ENCODE peak calls at places on chromosomes 12 and 14, in ten cellular contexts. R is psoas muscle; W is cardiac fibroblast; K is IMR-90; Q is CD8-positive, alpha-beta T cell; D is tibial artery; V is PC-9; Y is kidney epithelial cell; I is stomach; N is foreskin fibroblast. G is an unnamed sample.

GRCh38 chr12:14664434-14665023 is 31.9 kb downstream of the GUCY2C start:
- DNase-seq in R (no peak), W (peak), K (peak), Q (peak), D (no peak), V (peak), Y (no peak), I (peak), N (peak), G (no peak)

GRCh38 chr14:58549358-58549757 is 88.4 kb upstream of the DACT1 start:
- DNase-seq in R (no peak), W (no peak), K (peak), Q (no peak), D (no peak), V (no peak), Y (no peak), I (no peak), N (no peak), G (no peak)

GRCh38 chr14:66998013-66998412 is 191.2 kb upstream of the GARIN2 start:
- DNase-seq in R (no peak), W (no peak), K (no peak), Q (no peak), D (no peak), V (no peak), Y (no peak), I (no peak), N (no peak), G (no peak)

GRCh38 chr14:90632868-90633267 is 183.4 kb downstream of the TTC7B start:
- DNase-seq in R (no peak), W (no peak), K (peak), Q (no peak), D (no peak), V (no peak), Y (no peak), I (no peak), N (no peak), G (no peak)

GRCh38 chr14:69337984-69338383 is 60.1 kb downstream of the ERH start:
- DNase-seq in R (no peak), W (no peak), K (no peak), Q (no peak), D (no peak), V (no peak), Y (no peak), I (no peak), N (no peak), G (no peak)

GRCh38 chr14:99649219-99649618 is 4.3 kb downstream of the HHIPL1 start:
- DNase-seq in R (no peak), W (peak), K (peak), Q (no peak), D (no peak), V (no peak), Y (no peak), I (no peak), N (peak), G (peak)

GRCh38 chr12:100043657-100044056 is 58.9 kb upstream of the ANKS1B start:
- DNase-seq in R (no peak), W (no peak), K (no peak), Q (no peak), D (no peak), V (no peak), Y (no peak), I (no peak), N (no peak), G (no peak)

GRCh38 chr12:130832561-130833209 is 6.4 kb downstream of the STX2 start:
- DNase-seq in R (peak), W (peak), K (peak), Q (no peak), D (no peak), V (no peak), Y (no peak), I (no peak), N (peak), G (no peak)

GRCh38 chr12:7832059-7832696 is 40.5 kb downstream of the SLC2A14 start:
- DNase-seq in R (no peak), W (peak), K (peak), Q (no peak), D (no peak), V (peak), Y (no peak), I (no peak), N (peak), G (peak)

GRCh38 chr14:97707603-97708002 is 910.4 kb downstream of the VRK1 start:
- DNase-seq in R (no peak), W (no peak), K (no peak), Q (peak), D (no peak), V (no peak), Y (no peak), I (no peak), N (no peak), G (no peak)

GRCh38 chr12:53380797-53381738 is 1.1 kb downstream of the SP1 start:
- DNase-seq in R (peak), W (peak), K (peak), Q (no peak), D (no peak), V (no peak), Y (no peak), I (no peak), N (peak), G (no peak)

GRCh38 chr14:89391123-89391522 is 25.9 kb downstream of the FOXN3 start:
- DNase-seq in R (no peak), W (no peak), K (peak), Q (no peak), D (no peak), V (no peak), Y (no peak), I (no peak), N (no peak), G (no peak)

GRCh38 chr14:59271734-59272133 is 83.3 kb downstream of the DAAM1 start:
- DNase-seq in R (no peak), W (peak), K (peak), Q (no peak), D (no peak), V (no peak), Y (no peak), I (no peak), N (no peak), G (no peak)

GRCh38 chr12:64577046-64577445 is 33.2 kb upstream of the RASSF3 start:
- DNase-seq in R (no peak), W (no peak), K (no peak), Q (no peak), D (no peak), V (no peak), Y (no peak), I (no peak), N (no peak), G (no peak)

GRCh38 chr12:129659927-129660326 is 243.9 kb downstream of the TMEM132D start:
- DNase-seq in R (no peak), W (no peak), K (no peak), Q (no peak), D (no peak), V (no peak), Y (peak), I (no peak), N (no peak), G (peak)

GRCh38 chr12:25054076-25054782 is 105.3 kb upstream of the BCAT1 start:
- DNase-seq in R (no peak), W (peak), K (no peak), Q (no peak), D (no peak), V (no peak), Y (no peak), I (no peak), N (no peak), G (no peak)

GRCh38 chr14:50347521-50347920 is 35.4 kb downstream of the DMAC2L start:
- DNase-seq in R (no peak), W (peak), K (peak), Q (no peak), D (no peak), V (peak), Y (no peak), I (no peak), N (no peak), G (no peak)

GRCh38 chr14:106276326-106277267 is 750.2 kb downstream of the TMEM121 start:
- DNase-seq in R (no peak), W (no peak), K (no peak), Q (peak), D (no peak), V (no peak), Y (no peak), I (no peak), N (no peak), G (no peak)

DNA sequence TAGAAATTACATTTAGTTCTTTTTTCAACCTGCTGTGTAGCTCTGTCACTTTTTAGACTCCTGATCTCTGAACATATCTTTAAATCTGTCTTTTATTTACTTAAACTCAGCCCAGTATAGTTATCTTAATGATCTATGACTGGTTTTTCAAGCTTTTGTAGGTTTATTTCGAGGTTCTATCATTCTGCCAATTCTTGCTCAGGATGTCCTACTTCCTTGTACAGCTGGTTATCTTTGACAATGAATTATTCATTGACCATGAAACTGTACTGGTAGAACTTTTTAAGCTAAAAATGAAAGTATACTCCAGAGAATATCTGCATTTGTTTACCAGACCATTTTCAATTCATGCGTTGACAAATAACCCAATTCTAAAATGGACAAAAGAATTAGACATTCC is 37.8 kb downstream of the TC2N start:
- DNase-seq in R (no peak), W (no peak), K (no peak), Q (no peak), D (no peak), V (no peak), Y (peak), I (no peak), N (no peak), G (no peak)
- TF ChIP-seq CTCF in R (no peak), W (no peak), K (no peak), Q (no peak), D (no peak), V (no peak), Y (no peak), I (no peak), N (no peak), G (no peak)

GRCh38 chr12:107515446-107515958 is 170.1 kb upstream of the PWP1 start:
- DNase-seq in R (peak), W (peak), K (peak), Q (peak), D (peak), V (peak), Y (peak), I (no peak), N (peak), G (peak)
- H3K4me3 ChIP-seq in R (no peak), W (no peak), K (no peak), Q (no peak), D (no peak), V (no peak), Y (no peak), I (no peak), N (no peak), G (no peak)

DNA sequence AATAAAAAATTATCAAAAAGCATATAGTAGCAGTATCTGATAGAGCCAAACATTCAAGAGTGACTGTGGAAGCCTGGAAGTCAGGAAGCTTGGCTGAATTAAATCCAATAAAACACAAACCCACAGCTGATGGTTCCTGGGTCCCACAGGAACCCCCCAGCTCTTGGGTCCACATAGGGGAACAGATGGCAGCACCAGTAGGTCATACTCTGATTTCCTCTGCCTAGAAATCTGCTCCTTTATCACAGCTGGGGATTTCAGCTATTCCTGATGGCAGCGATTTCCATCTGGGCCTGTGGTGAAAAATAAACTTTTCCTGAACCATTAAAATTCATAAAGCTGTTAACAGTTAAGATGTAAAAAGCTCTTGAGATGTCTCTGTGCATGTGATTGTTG is 202.0 kb upstream of the FRMD6 start:
- DNase-seq in R (no peak), W (no peak), K (no peak), Q (no peak), D (no peak), V (no peak), Y (no peak), I (no peak), N (no peak), G (no peak)
- TF ChIP-seq CTCF in R (no peak), W (no peak), K (no peak), Q (no peak), D (no peak), V (no peak), Y (no peak), I (no peak), N (no peak), G (no peak)

DNA sequence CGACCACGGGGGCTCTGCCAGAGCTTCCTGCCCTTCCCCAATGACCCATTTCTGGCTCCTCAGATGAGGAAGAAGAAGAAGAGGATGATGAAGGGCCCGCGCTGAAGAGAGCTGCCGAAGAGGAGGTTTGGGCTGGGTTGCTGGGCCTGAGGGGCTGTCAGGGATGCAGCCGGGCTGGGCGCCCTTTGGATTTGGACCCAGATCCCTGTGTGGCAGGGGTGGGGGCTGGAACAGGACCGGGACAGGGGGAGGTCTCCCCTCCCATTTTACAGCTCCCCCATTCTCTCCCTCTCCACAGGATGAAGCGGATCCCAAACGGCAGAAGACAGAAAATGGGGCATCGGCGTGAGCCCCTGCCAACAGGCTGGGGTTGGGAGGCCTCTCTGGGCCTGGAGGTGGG is 2.2 kb upstream of the LAG3 start:
- DNase-seq in R (no peak), W (no peak), K (no peak), Q (no peak), D (no peak), V (no peak), Y (no peak), I (no peak), N (no peak), G (no peak)
- H3K4me3 ChIP-seq in R (no peak), W (no peak), K (no peak), Q (no peak), D (no peak), V (no peak), Y (no peak), I (no peak), N (no peak), G (no peak)

DNA sequence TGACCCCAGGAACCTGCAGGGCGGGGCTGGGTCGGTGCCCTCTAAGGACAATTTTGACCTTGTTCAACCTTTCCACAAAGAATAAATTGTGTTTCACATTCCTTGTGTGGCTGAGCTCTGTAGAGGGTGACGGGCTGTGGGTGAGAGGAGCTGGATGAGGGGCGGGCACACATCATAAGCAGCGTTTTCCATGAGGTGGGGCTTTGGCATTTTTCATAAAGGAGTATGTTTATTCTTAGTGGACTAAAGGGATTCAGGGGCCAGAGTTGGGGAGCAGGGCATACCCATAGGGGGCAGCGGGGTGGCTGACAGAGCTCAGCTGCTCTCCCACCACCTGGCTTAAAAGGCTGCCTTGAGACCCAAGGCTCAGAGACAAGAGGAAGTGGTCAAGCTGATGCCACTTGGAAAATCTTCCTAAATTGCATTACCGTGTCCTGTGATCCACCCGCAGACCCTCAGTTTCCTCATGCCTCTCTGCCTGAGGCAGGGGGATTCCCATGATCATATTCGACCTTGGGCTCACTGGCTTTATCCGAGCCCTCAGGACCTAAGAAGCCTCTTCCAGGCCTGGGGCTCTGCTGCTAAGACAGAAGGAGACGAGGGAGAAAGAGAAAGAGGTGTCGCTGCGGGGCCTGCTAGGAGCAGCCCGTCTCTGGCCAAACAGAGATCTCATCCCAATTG is 11.4 kb downstream of the MMP14 start:
- DNase-seq in R (no peak), W (peak), K (peak), Q (no peak), D (no peak), V (no peak), Y (no peak), I (no peak), N (peak), G (no peak)
- TF ChIP-seq CTCF in R (no peak), W (peak), K (peak), Q (no peak), D (no peak), V (no peak), Y (peak), I (no peak), N (peak), G (peak)

DNA sequence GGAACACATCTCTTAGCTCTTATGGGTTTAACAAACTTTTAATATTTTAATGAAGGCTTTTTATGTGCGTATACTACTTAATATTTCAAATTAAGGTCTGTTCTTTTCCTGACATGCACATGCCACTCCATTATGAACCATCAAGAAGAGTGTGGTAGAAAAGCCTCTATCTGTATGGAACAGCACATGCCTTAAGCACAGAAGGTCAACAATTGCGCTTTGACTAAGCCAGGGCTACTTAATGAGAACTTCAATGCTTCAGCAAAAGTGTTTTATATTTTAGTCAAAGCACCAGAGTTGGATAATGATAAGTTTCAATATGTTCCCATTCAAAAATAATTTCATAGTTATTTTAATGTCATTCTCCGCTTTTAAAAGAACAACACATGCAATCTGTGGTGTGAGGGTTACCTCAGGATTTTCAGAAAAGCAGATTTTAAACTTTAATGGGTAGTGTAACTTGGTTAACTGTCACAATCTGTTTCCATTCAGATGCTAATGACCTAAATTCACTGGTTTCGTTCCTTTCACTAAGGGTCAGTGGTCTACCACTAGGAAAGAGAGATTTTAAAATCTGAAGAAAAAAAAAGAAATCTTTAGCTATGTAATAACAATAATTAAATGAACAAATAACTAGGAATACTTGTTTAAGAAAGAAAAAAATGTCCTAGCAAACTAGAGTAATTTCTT is 193.4 kb upstream of the NOVA1 start:
- DNase-seq in R (no peak), W (no peak), K (no peak), Q (no peak), D (no peak), V (no peak), Y (no peak), I (no peak), N (no peak), G (no peak)
- H3K4me3 ChIP-seq in R (no peak), W (no peak), K (no peak), Q (no peak), D (no peak), V (no peak), Y (no peak), I (no peak), N (no peak), G (no peak)